ENCODE peak calls at places on chromosomes 1 and 21, in five cellular contexts. T is nephron progenitor cell, K is BJ, F is astrocyte, V is progenitor cell of endocrine pancreas. O is an unnamed sample.

GRCh38 chr1:11784993-11785769 is 20.6 kb downstream of the MTHFR start:
- DNase-seq in T (peak), K (no peak), F (no peak), V (peak), O (peak)

GRCh38 chr21:44987301-44987885 is 47.6 kb downstream of the SLX9 start:
- DNase-seq in T (no peak), K (no peak), F (no peak), V (no peak), O (peak)

GRCh38 chr1:46131727-46132528 is 501 bp downstream of the PIK3R3 start:
- DNase-seq in T (peak), K (no peak), F (no peak), V (no peak), O (peak)

GRCh38 chr1:11728126-11728806 is 7.7 kb upstream of the AGTRAP start:
- DNase-seq in T (no peak), K (no peak), F (no peak), V (no peak), O (no peak)

GRCh38 chr1:165501351-165501974 is 42.3 kb upstream of the LRRC52 start:
- DNase-seq in T (no peak), K (no peak), F (no peak), V (no peak), O (no peak)

GRCh38 chr1:230909974-230910754 is 41.8 kb upstream of the C1orf198 start:
- DNase-seq in T (no peak), K (no peak), F (no peak), V (no peak), O (no peak)

GRCh38 chr1:155466996-155467395 is 95.6 kb downstream of the ASH1L start:
- DNase-seq in T (no peak), K (peak), F (peak), V (no peak), O (no peak)

GRCh38 chr1:7564097-7564496 is 207.0 kb upstream of the VAMP3 start:
- DNase-seq in T (no peak), K (no peak), F (no peak), V (no peak), O (peak)

GRCh38 chr1:158177705-158178450 is 2.8 kb upstream of the CD1D start:
- DNase-seq in T (peak), K (no peak), F (peak), V (peak), O (peak)

GRCh38 chr1:177873238-177873637 is 96.6 kb downstream of the SEC16B start:
- DNase-seq in T (no peak), K (peak), F (peak), V (no peak), O (no peak)

GRCh38 chr1:58365328-58365727 is 181.2 kb downstream of the OMA1 start:
- DNase-seq in T (no peak), K (no peak), F (no peak), V (no peak), O (no peak)

GRCh38 chr1:6056549-6056948 is 10.9 kb downstream of the KCNAB2 start:
- DNase-seq in T (no peak), K (no peak), F (no peak), V (no peak), O (no peak)

GRCh38 chr1:181179980-181180964 is 91.8 kb downstream of the IER5 start:
- DNase-seq in T (peak), K (peak), F (peak), V (no peak), O (peak)

GRCh38 chr1:110673805-110674336 is 869 bp downstream of the KCNA3 start:
- DNase-seq in T (no peak), K (no peak), F (no peak), V (no peak), O (no peak)

GRCh38 chr1:41021526-41022308 is at the start of gene SLFNL1:
- DNase-seq in T (peak), K (no peak), F (no peak), V (no peak), O (peak)

GRCh38 chr1:78651247-78651646 is 1.6 kb downstream of the IFI44 start:
- DNase-seq in T (no peak), K (no peak), F (peak), V (no peak), O (no peak)

GRCh38 chr1:17222557-17222956 is 17.6 kb downstream of the PADI1 start:
- DNase-seq in T (no peak), K (no peak), F (no peak), V (no peak), O (no peak)

GRCh38 chr1:17220287-17220686 is 15.4 kb downstream of the PADI1 start:
- DNase-seq in T (no peak), K (no peak), F (no peak), V (no peak), O (no peak)

GRCh38 chr1:17227358-17227915 is 21.5 kb upstream of the PADI3 start:
- DNase-seq in T (no peak), K (no peak), F (no peak), V (no peak), O (no peak)

GRCh38 chr1:17225140-17225539 is 20.2 kb downstream of the PADI1 start:
- DNase-seq in T (no peak), K (no peak), F (no peak), V (no peak), O (no peak)

GRCh38 chr1:17224434-17224833 is 19.5 kb downstream of the PADI1 start:
- DNase-seq in T (no peak), K (no peak), F (no peak), V (no peak), O (no peak)
- TF ChIP-seq CTCF in T (no peak), K (no peak), F (no peak), V (no peak), O (no peak)

GRCh38 chr1:213131851-213132655 is 81.0 kb downstream of the RPS6KC1 start:
- DNase-seq in T (no peak), K (no peak), F (no peak), V (no peak), O (no peak)
- TF ChIP-seq CTCF in T (no peak), K (no peak), F (no peak), V (no peak), O (no peak)

GRCh38 chr21:29092102-29092959 is 18.9 kb upstream of the CCT8 start:
- DNase-seq in T (no peak), K (no peak), F (peak), V (no peak), O (no peak)
- TF ChIP-seq CTCF in T (no peak), K (peak), F (peak), V (no peak), O (no peak)

GRCh38 chr1:52142220-52143153 is 598 bp downstream of the ZFYVE9 start:
- DNase-seq in T (no peak), K (no peak), F (peak), V (peak), O (peak)
- TF ChIP-seq CTCF in T (no peak), K (no peak), F (no peak), V (peak), O (no peak)

DNA sequence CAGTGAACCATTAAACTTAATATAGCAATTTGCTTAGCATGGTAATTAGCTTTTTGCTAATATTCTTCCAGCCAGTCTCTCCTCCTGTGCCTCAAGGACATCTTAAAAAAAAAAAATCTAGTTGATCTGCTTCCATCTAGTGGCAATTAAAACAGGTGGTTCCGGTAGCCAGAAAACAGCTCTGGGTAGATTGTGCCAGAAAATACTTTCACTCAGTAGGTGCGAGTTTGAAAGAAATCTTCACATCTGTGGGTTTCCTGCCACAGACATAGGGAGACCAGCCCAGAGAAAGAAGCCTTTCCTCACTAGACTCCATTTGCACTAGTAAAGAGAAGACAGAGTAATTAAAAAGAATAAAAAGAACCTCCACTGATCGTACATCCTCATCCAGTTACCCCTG is 17.1 kb downstream of the SELL start:
- DNase-seq in T (no peak), K (no peak), F (no peak), V (no peak), O (no peak)
- TF ChIP-seq CTCF in T (no peak), K (no peak), F (no peak), V (no peak), O (no peak)

GRCh38 chr1:91764471-91765115 is 121.4 kb downstream of the TGFBR3 start:
- DNase-seq in T (peak), K (no peak), F (no peak), V (no peak), O (peak)
- TF ChIP-seq CTCF in T (peak), K (no peak), F (no peak), V (no peak), O (no peak)

GRCh38 chr1:14440166-14440565 is 158.3 kb upstream of the KAZN start:
- DNase-seq in T (no peak), K (no peak), F (no peak), V (no peak), O (no peak)

GRCh38 chr1:14440731-14441130 is 157.8 kb upstream of the KAZN start:
- DNase-seq in T (no peak), K (no peak), F (no peak), V (no peak), O (no peak)

GRCh38 chr1:14443164-14443787 is 155.2 kb upstream of the KAZN start:
- DNase-seq in T (no peak), K (no peak), F (peak), V (no peak), O (no peak)

GRCh38 chr1:14441302-14441741 is 157.2 kb upstream of the KAZN start:
- DNase-seq in T (no peak), K (peak), F (peak), V (no peak), O (no peak)

DNA sequence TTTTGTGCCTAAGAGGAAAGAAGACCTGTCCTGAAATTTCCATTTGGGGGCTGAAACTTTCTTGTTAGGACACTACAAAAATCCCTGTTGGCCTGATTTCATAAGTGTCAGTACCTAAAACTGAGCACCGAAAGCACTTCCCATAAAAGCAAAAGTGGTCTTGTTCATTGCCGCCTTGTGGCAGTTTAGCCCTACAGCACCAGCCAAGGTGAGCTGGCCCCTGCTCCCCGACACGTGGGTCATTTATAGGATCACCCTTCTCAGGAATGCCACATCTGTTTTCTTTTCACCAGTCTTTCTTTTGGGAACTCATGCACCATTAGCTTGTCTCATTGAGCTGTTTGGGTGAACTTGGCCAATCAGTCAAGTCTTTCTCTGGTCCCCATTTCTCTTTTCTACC is 155.8 kb upstream of the KAZN start:
- DNase-seq in T (no peak), K (no peak), F (no peak), V (no peak), O (no peak)
- TF ChIP-seq CTCF in T (no peak), K (no peak), F (no peak), V (no peak), O (no peak)

GRCh38 chr1:224523676-224524075 is 89.1 kb upstream of the WDR26 start:
- DNase-seq in T (no peak), K (no peak), F (no peak), V (no peak), O (no peak)

GRCh38 chr1:224519874-224520273 is 85.3 kb upstream of the WDR26 start:
- DNase-seq in T (no peak), K (no peak), F (no peak), V (no peak), O (no peak)

GRCh38 chr1:224524679-224525078 is 90.1 kb upstream of the WDR26 start:
- DNase-seq in T (no peak), K (no peak), F (peak), V (no peak), O (no peak)

GRCh38 chr1:224520808-224521207 is 86.2 kb upstream of the WDR26 start:
- DNase-seq in T (no peak), K (no peak), F (no peak), V (no peak), O (no peak)

DNA sequence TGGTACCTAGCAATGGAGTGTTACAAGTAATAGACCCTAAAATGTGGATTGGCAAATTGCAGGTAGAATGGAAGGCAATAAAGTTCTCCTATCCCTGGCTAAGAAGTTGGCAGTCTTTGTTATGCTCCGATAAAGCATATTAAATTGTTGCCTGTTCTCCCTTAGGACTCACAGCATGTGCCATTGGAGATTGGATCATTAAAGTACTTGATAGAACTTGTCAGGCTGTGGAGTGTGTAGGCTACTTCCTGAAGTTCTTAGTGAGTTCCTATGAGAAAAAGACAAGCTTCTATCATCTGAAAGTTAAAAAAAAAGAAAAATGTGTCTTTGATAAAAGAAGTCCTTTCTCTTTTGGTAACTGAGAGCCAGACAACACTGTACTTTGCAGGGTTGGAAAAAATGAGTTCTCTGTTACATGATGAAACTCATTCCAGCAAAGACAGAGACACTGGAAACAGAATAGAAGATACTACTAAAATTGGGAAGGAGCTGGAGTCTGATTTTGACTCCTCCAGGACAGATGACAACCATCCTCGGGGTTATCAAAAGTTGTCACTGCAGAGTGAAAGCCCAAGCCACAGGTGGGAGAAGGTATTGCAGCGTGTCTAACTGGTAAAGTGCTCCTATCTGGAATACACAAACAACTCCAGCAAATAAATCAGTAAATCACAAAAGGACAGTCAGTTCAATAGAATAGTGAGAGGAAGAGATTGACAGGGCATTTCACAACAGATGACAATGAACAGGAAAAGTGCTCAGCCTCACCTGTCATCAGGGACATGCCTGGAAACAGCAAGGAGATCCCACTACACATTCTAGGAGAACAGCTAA is 87.5 kb upstream of the WDR26 start:
- DNase-seq in T (no peak), K (no peak), F (no peak), V (no peak), O (no peak)
- TF ChIP-seq CTCF in T (no peak), K (no peak), F (no peak), V (peak), O (no peak)